ENCODE peak calls at places on chromosomes 4 and X, in ten cellular contexts. K, T, M, H, C, E, J, D, U and N are unnamed samples.

GRCh38 chr4:87851332-87851731 is 18.6 kb downstream of the MEPE start:
- DNase-seq in K (no peak), T (no peak), M (no peak), H (no peak), C (no peak), E (no peak), J (no peak), D (no peak), U (no peak), N (no peak)

GRCh38 chr4:163681208-163681821 is 186.8 kb downstream of the TMA16 start:
- DNase-seq in K (no peak), T (no peak), M (peak; percentile 73), H (peak; percentile 3), C (no peak), E (no peak), J (no peak), D (no peak), U (peak; percentile 9), N (peak; percentile 28)

GRCh38 chr4:127291316-127291715 is 341.4 kb upstream of the INTU start:
- DNase-seq in K (no peak), T (no peak), M (no peak), H (no peak), C (no peak), E (no peak), J (no peak), D (no peak), U (no peak), N (no peak)

GRCh38 chr4:166816901-166817300 is 417.4 kb downstream of the SPOCK3 start:
- DNase-seq in K (no peak), T (no peak), M (no peak), H (no peak), C (no peak), E (no peak), J (no peak), D (no peak), U (no peak), N (no peak)

GRCh38 chr4:66016240-66016639 is 346.0 kb upstream of the EPHA5 start:
- DNase-seq in K (no peak), T (no peak), M (no peak), H (no peak), C (no peak), E (no peak), J (no peak), D (no peak), U (no peak), N (no peak)

GRCh38 chr4:8818063-8818881 is 53.4 kb downstream of the HMX1 start:
- DNase-seq in K (no peak), T (no peak), M (peak; percentile 12), H (no peak), C (no peak), E (no peak), J (no peak), D (peak; percentile 6), U (no peak), N (no peak)

GRCh38 chr4:96149911-96150310 is 310.0 kb downstream of the PDHA2 start:
- DNase-seq in K (no peak), T (no peak), M (no peak), H (peak; percentile 2), C (no peak), E (no peak), J (no peak), D (no peak), U (no peak), N (peak; percentile 48)

GRCh38 chrX:16610121-16610565 is 39.8 kb upstream of the S100G start:
- DNase-seq in K (peak; percentile 26), T (no peak), M (no peak), H (peak; percentile 64), C (no peak), E (no peak), J (no peak), D (no peak), U (no peak), N (no peak)

GRCh38 chr4:67201334-67201733 is 344.0 kb downstream of the CENPC start:
- DNase-seq in K (no peak), T (no peak), M (no peak), H (no peak), C (no peak), E (no peak), J (no peak), D (no peak), U (no peak), N (no peak)

GRCh38 chr4:173168396-173169177 is at the start of gene GALNT7:
- DNase-seq in K (peak; percentile 79), T (peak; percentile 43), M (peak; percentile 81), H (peak; percentile 61), C (peak; percentile 35), E (peak; percentile 80), J (no peak), D (peak; percentile 40), U (peak; percentile 63), N (peak; percentile 40)